ENCODE peak calls at places on chromosomes 11 and 22, in four cellular contexts. One of them, this sample, is unnamed.

GRCh38 chr11:134229131-134229790 is 4.8 kb downstream of the VPS26B start:
- DNase-seq in K562: no peak
- DNase-seq in HepG2: no peak
- DNase-seq in SK-N-SH: no peak
- DNase-seq in this sample: no peak

GRCh38 chr11:43983221-43983795 is 40.9 kb downstream of the C11orf96 start:
- DNase-seq in K562: no peak
- DNase-seq in HepG2: no peak
- DNase-seq in SK-N-SH: no peak
- DNase-seq in this sample: no peak

GRCh38 chr11:102116453-102117205 is 6.4 kb downstream of the YAP1 start:
- DNase-seq in K562: no peak
- DNase-seq in HepG2: peak; percentile 30
- DNase-seq in SK-N-SH: no peak
- DNase-seq in this sample: no peak

GRCh38 chr11:12248330-12248729 is 129.0 kb upstream of the PARVA start:
- DNase-seq in K562: no peak
- DNase-seq in HepG2: peak; percentile 69
- DNase-seq in SK-N-SH: peak; percentile 59
- DNase-seq in this sample: no peak

GRCh38 chr11:6755303-6755952 is 16.3 kb downstream of the OR2AG2 start:
- DNase-seq in K562: peak; percentile 56
- DNase-seq in HepG2: peak; percentile 10
- DNase-seq in SK-N-SH: peak; percentile 37
- DNase-seq in this sample: no peak

GRCh38 chr11:45213717-45214116 is 67.3 kb downstream of the PRDM11 start:
- DNase-seq in K562: no peak
- DNase-seq in HepG2: no peak
- DNase-seq in SK-N-SH: no peak
- DNase-seq in this sample: no peak

GRCh38 chr22:25689631-25690030 is 52.4 kb upstream of the MYO18B start:
- DNase-seq in K562: no peak
- DNase-seq in HepG2: no peak
- DNase-seq in SK-N-SH: no peak
- DNase-seq in this sample: no peak

GRCh38 chr11:124481365-124482323 is 36.1 kb upstream of the OR8B8 start:
- DNase-seq in K562: peak; percentile 77
- DNase-seq in HepG2: peak; percentile 9
- DNase-seq in SK-N-SH: peak; percentile 4
- DNase-seq in this sample: no peak

GRCh38 chr22:19955241-19956128 is 13.9 kb upstream of the TXNRD2 start:
- DNase-seq in K562: no peak
- DNase-seq in HepG2: no peak
- DNase-seq in SK-N-SH: peak; percentile 15
- DNase-seq in this sample: no peak

GRCh38 chr11:56331861-56332491 is 13.9 kb upstream of the OR8K1 start:
- DNase-seq in K562: no peak
- DNase-seq in HepG2: no peak
- DNase-seq in SK-N-SH: peak; percentile 45
- DNase-seq in this sample: no peak

GRCh38 chr11:70948855-70949551 is 303.4 kb downstream of the SHANK2 start:
- DNase-seq in K562: no peak
- DNase-seq in HepG2: no peak
- DNase-seq in SK-N-SH: peak; percentile 36
- DNase-seq in this sample: no peak

GRCh38 chr11:121596195-121597145 is 143.7 kb upstream of the SORL1-AS1 start:
- DNase-seq in K562: no peak
- DNase-seq in HepG2: no peak
- DNase-seq in SK-N-SH: no peak
- DNase-seq in this sample: no peak

GRCh38 chr11:60872952-60873524 is 5.7 kb downstream of the ZP1 start:
- DNase-seq in K562: peak; percentile 34
- DNase-seq in HepG2: peak; percentile 34
- DNase-seq in SK-N-SH: peak; percentile 8
- DNase-seq in this sample: no peak

GRCh38 chr11:68579455-68579854 is 104.9 kb upstream of the GAL start:
- DNase-seq in K562: no peak
- DNase-seq in HepG2: no peak
- DNase-seq in SK-N-SH: no peak
- DNase-seq in this sample: no peak

GRCh38 chr11:96168623-96169022 is 174.4 kb downstream of the MAML2 start:
- DNase-seq in K562: no peak
- DNase-seq in HepG2: no peak
- DNase-seq in SK-N-SH: no peak
- DNase-seq in this sample: no peak

GRCh38 chr11:43950323-43950855 is 8.0 kb downstream of the C11orf96 start:
- DNase-seq in K562: no peak
- DNase-seq in HepG2: no peak
- DNase-seq in SK-N-SH: no peak
- DNase-seq in this sample: no peak

DNA sequence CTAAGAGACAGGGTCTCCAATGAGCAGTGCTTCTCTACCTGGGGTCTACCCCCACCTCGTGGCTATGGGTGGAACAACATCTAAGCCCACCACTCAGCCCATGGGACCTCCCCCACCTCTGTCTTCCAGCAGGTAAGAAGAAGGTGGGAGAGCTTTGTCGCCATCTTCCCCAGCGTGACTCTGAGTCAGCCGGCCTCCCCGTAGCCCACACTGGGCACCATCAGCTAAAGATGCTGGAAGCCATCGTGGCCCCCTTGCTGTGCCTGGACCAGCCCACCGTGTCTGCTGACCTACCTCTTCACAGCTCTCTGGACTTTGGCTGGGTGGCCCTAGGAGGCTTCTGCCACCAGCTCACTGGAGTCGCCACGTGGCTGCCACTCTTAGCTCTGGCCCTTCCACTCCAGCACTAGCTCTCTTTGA is 954 bp downstream of the C11orf86 start:
- DNase-seq in K562: peak; percentile 59
- DNase-seq in HepG2: peak; percentile 35
- DNase-seq in SK-N-SH: peak; percentile 86
- DNase-seq in this sample: no peak
- TF ChIP-seq NFIC in K562: no peak
- TF ChIP-seq NFIC in HepG2: no peak
- TF ChIP-seq NFIC in SK-N-SH: no peak
- TF ChIP-seq NFIC in this sample: no peak

GRCh38 chr22:35612903-35613302 is 4.2 kb downstream of the MB start:
- DNase-seq in K562: no peak
- DNase-seq in HepG2: no peak
- DNase-seq in SK-N-SH: no peak
- DNase-seq in this sample: no peak

GRCh38 chr22:35610741-35611140 is 6.4 kb downstream of the MB start:
- DNase-seq in K562: no peak
- DNase-seq in HepG2: no peak
- DNase-seq in SK-N-SH: no peak
- DNase-seq in this sample: no peak

GRCh38 chr22:35609761-35610160 is 7.4 kb downstream of the MB start:
- DNase-seq in K562: no peak
- DNase-seq in HepG2: no peak
- DNase-seq in SK-N-SH: no peak
- DNase-seq in this sample: no peak

GRCh38 chr22:35611891-35612576 is 5.1 kb downstream of the MB start:
- DNase-seq in K562: no peak
- DNase-seq in HepG2: no peak
- DNase-seq in SK-N-SH: no peak
- DNase-seq in this sample: peak; percentile 32

GRCh38 chr22:35611200-35611890 is 5.8 kb downstream of the MB start:
- DNase-seq in K562: no peak
- DNase-seq in HepG2: no peak
- DNase-seq in SK-N-SH: no peak
- DNase-seq in this sample: no peak
- TF ChIP-seq NFIC in K562: no peak
- TF ChIP-seq NFIC in HepG2: no peak
- TF ChIP-seq NFIC in SK-N-SH: no peak
- TF ChIP-seq NFIC in this sample: no peak

GRCh38 chr11:29641201-29641600 is 375.6 kb downstream of the KCNA4 start:
- DNase-seq in K562: no peak
- DNase-seq in HepG2: no peak
- DNase-seq in SK-N-SH: no peak
- DNase-seq in this sample: no peak
- TF ChIP-seq NFIC in K562: no peak
- TF ChIP-seq NFIC in HepG2: no peak
- TF ChIP-seq NFIC in SK-N-SH: no peak
- TF ChIP-seq NFIC in this sample: no peak

DNA sequence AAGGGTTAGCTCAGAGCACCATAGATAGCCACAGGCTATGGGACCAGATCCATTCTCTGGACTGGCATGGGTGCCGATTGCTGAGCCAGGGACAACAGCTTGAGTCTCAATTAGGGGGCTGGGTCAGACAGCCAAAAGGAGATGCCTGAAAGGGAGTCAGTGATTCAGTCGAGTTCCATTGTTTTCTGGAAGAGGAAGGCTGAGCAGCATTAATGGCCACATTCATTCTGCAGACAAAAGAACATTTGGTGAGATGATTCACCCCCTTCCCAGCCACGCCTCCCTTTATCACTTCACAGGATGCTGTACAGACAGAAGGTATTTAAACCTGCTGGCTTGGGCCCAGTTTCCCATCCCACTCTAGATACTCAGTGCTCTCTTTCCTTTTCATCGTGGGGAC is 131.9 kb downstream of the ADAMTS15 start:
- DNase-seq in K562: no peak
- DNase-seq in HepG2: no peak
- DNase-seq in SK-N-SH: no peak
- DNase-seq in this sample: no peak
- TF ChIP-seq NFIC in K562: no peak
- TF ChIP-seq NFIC in HepG2: no peak
- TF ChIP-seq NFIC in SK-N-SH: peak; percentile 66
- TF ChIP-seq NFIC in this sample: no peak

DNA sequence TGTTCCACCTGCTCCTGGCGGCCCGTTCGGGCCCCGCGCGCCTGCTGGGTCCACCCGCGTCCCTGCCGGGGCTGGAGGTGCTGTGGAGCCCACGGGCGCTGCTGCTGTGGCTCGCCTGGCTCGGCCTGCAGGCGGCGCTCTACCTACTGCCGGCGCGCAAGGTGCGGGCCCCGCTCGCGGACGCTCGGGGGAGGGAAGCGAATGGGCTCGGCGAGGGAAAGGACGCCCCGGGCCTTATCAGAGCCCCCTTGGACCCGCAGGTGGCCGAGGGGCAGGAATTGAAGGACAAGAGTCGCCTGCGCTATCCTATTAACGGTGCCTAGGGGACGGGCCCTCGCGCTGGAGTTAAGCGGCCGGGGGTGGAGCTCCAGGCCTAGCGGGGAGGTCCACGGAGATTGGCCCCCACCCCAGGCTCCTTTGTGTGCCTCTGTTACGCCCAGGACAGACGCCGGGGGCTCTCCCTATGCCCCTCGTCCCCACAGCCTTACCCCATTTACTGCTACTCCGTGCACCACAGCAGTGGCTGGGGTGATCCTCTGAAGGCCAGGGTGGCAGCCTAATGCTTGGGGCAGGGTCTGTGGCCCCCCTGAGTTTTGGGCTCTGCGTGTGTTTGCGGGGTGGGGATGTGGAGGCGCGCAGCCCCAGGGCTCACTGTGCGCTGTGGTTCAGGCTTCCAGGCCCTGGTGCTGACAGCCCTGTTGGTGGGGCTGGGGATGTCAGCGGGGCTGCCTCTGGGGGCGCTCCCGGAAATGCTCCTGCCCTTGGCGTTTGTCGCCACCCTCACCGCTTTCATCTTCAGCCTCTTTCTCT is 1.1 kb downstream of the TM7SF2 start:
- DNase-seq in K562: peak; percentile 82
- DNase-seq in HepG2: peak; percentile 41
- DNase-seq in SK-N-SH: peak; percentile 85
- DNase-seq in this sample: no peak
- TF ChIP-seq NFIC in K562: peak; percentile 61
- TF ChIP-seq NFIC in HepG2: no peak
- TF ChIP-seq NFIC in SK-N-SH: no peak
- TF ChIP-seq NFIC in this sample: no peak

GRCh38 chr11:66067640-66068039 is 2.4 kb upstream of the PACS1 start:
- DNase-seq in K562: no peak
- DNase-seq in HepG2: no peak
- DNase-seq in SK-N-SH: no peak
- DNase-seq in this sample: no peak
- TF ChIP-seq NFIC in K562: no peak
- TF ChIP-seq NFIC in HepG2: no peak
- TF ChIP-seq NFIC in SK-N-SH: no peak
- TF ChIP-seq NFIC in this sample: no peak

DNA sequence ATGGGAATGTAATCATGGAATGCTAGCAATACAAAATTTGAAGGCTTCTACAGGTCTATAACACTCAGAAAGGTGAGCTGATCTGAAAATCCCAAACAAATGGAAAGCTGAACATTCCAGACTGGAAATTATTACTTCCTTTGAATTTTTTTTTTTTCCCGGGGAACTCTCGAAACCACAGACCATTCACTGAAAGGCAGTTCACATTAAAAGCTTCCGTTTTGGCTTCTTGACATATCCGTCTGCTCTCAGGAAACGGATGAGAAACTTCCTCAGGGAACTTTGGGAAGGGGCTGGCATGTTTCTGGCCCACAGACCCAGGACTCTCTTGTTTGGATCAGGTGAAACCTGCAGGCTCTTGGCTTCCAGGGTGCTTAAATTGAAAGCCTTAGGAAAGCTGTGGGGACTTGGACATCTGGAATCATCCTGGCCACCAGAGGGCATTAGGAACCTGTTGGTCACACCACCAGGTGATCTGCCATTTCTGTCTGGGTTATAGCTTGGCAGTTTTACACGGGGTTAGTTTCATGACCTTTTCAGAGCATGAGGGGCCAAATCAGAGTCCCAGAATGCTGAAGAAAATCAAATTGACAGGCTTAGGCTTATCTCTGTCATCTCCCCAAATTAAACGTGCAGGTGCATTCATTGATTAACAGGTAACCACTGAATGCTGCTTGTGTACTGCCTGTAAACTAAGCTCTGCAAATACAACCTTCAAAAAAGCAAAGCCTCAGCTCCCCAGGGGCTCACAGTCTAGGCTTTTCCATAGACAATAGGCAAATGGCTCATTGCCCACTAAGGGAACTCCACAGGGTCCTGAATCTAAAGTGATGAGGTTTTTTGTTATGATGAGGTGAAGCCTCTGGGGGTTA is 22.7 kb upstream of the GRAMD1B start:
- DNase-seq in K562: peak; percentile 29
- DNase-seq in HepG2: peak; percentile 58
- DNase-seq in SK-N-SH: peak; percentile 57
- DNase-seq in this sample: no peak
- TF ChIP-seq NFIC in K562: no peak
- TF ChIP-seq NFIC in HepG2: no peak
- TF ChIP-seq NFIC in SK-N-SH: no peak
- TF ChIP-seq NFIC in this sample: peak; percentile 4

DNA sequence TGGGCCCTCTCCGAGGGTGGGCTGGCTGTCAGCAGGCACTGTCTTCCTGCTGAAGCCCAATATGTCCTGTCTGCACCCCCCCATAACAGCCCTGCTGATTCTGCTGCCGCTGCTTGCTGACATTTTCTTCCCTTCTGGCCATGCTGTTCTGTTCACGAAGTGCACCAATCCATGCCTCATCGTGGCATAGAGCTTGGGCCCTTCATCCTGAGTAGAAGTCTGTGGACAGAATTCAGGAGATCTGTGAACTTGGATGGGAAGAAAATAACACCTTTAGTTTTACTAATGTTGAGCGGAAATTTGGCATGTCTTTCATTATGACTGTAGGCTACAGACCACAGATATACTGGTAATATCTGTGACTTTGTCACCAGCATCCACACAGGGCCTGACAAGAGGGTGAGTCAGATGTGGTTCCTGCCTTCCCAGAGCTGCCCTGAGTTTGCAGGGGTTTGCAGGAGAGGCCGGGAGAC is 14.1 kb upstream of the KIAA0930 start:
- DNase-seq in K562: no peak
- DNase-seq in HepG2: no peak
- DNase-seq in SK-N-SH: no peak
- DNase-seq in this sample: peak; percentile 76
- TF ChIP-seq NFIC in K562: no peak
- TF ChIP-seq NFIC in HepG2: no peak
- TF ChIP-seq NFIC in SK-N-SH: no peak
- TF ChIP-seq NFIC in this sample: peak; percentile 76